ENCODE peak calls at places on chromosomes 12 and 14, in five cellular contexts. Z is DMS153; Y is activated effector memory CD4-positive, alpha-beta T cell treated with Interleukin-2 at 50 U/mL for 16 hours; N is right cardiac atrium; Q is GM20000. R is an unnamed sample.

GRCh38 chr14:104467236-104467635 is 112.3 kb upstream of the C14orf180 start:
- DNase-seq in N (no peak), Y (no peak), Q (no peak), Z (no peak), R (no peak)

GRCh38 chr12:121916719-121917118 is 1.7 kb upstream of the CFAP251 start:
- DNase-seq in Y (no peak), Z (peak; percentile 14), Q (no peak), N (no peak), R (no peak)

GRCh38 chr14:37819155-37820015 is 224.0 kb downstream of the TTC6 start:
- DNase-seq in Y (no peak), N (no peak), Z (no peak), Q (no peak), R (no peak)

GRCh38 chr12:65199604-65200003 is 30.2 kb downstream of the LEMD3 start:
- DNase-seq in Q (no peak), N (no peak), Z (no peak), Y (no peak), R (no peak)

GRCh38 chr14:49187799-49188198 is 398.4 kb downstream of the RPS29 start:
- DNase-seq in Y (no peak), Z (no peak), N (no peak), Q (no peak), R (no peak)

GRCh38 chr14:73662439-73663056 is 17.8 kb downstream of the DNAL1 start:
- DNase-seq in N (no peak), Q (no peak), Y (no peak), Z (no peak), R (no peak)

GRCh38 chr12:72057330-72057911 is 118.8 kb downstream of the TPH2 start:
- DNase-seq in Y (no peak), Z (no peak), N (no peak), Q (no peak), R (no peak)

GRCh38 chr14:63276492-63277342 is 42.0 kb downstream of the GPHB5 start:
- DNase-seq in Y (no peak), Q (peak; percentile 51), N (no peak), Z (peak; percentile 40), R (peak; percentile 83)

GRCh38 chr12:102174761-102175160 is 22.9 kb downstream of the PMCH start:
- DNase-seq in Q (no peak), N (no peak), Y (no peak), Z (no peak), R (no peak)

GRCh38 chr12:109949089-109949488 is 47.1 kb downstream of the GIT2 start:
- DNase-seq in N (no peak), Q (no peak), Y (no peak), Z (no peak), R (peak; percentile 45)

GRCh38 chr14:91246051-91246852 is 1.7 kb upstream of the GPR68 start:
- DNase-seq in Z (no peak), Q (no peak), Y (peak; percentile 71), N (no peak), R (no peak)

GRCh38 chr12:98618952-98619351 is 25.5 kb downstream of the SLC25A3 start:
- DNase-seq in Q (no peak), N (no peak), Z (no peak), Y (no peak), R (no peak)

GRCh38 chr14:85528080-85528881 is 1.7 kb upstream of the FLRT2 start:
- DNase-seq in Q (no peak), Y (no peak), N (peak; percentile 64), Z (no peak), R (peak; percentile 32)

GRCh38 chr14:60645191-60645590 is 4.1 kb downstream of the SIX1 start:
- DNase-seq in Y (no peak), Z (no peak), Q (no peak), N (no peak), R (no peak)

GRCh38 chr12:93135286-93136239 is 206.5 kb upstream of the EEA1 start:
- DNase-seq in Z (peak; percentile 99), Y (no peak), N (no peak), Q (no peak), R (peak; percentile 80)

GRCh38 chr14:92584856-92585255 is 71.3 kb downstream of the RIN3 start:
- DNase-seq in N (peak; percentile 50), Q (no peak), Z (no peak), Y (no peak), R (no peak)

GRCh38 chr12:14283489-14284144 is 81.9 kb upstream of the ATF7IP start:
- DNase-seq in Z (peak; percentile 19), N (no peak), Y (no peak), Q (peak; percentile 22), R (peak; percentile 8)

GRCh38 chr12:123363743-123364531 is 710 bp downstream of the SBNO1 start:
- DNase-seq in Y (peak; percentile 14), Z (no peak), N (peak; percentile 67), Q (peak; percentile 17), R (no peak)

GRCh38 chr12:19375888-19376287 is 63.4 kb upstream of the AEBP2 start:
- DNase-seq in N (no peak), Q (no peak), Y (no peak), Z (no peak), R (no peak)

GRCh38 chr12:11486623-11487444 is 91.5 kb upstream of the PRB2 start:
- DNase-seq in Z (peak; percentile 74), Q (peak; percentile 80), N (peak; percentile 83), Y (peak; percentile 61), R (peak; percentile 82)

GRCh38 chr12:57145460-57146059 is 1.9 kb downstream of the LRP1-AS start:
- DNase-seq in Q (no peak), Y (no peak), Z (no peak), N (no peak), R (no peak)

GRCh38 chr14:83164016-83164415 is 1630.4 kb upstream of the SEL1L start:
- DNase-seq in N (no peak), Y (no peak), Z (no peak), Q (no peak), R (no peak)

GRCh38 chr12:42180990-42181611 is 36.4 kb upstream of the GXYLT1 start:
- DNase-seq in Q (no peak), Z (no peak), Y (no peak), N (no peak), R (no peak)

R was measured in NCI-H2107.